ENCODE peak calls at places on chromosomes 13 and 19, in six cellular contexts. W is tibial nerve, Q is activated B cell treated with CpG ODN at 0.5 μM for 24 hours, I is neural crest cell, S is H1, E is fibroblast of pulmonary artery. T is an unnamed sample.
A peak's percentile ranks its signal among the peaks of the same experiment; 100 is the strongest.

GRCh38 chr13:76992548-76993001 is 694 bp downstream of the CLN5 start:
- DNase-seq in Q (peak; percentile 23), E (peak; percentile 27), S (no peak), W (no peak), I (no peak), T (no peak)

GRCh38 chr13:76885203-76886004 is 801 bp downstream of the KCTD12 start:
- DNase-seq in I (peak; percentile 40), W (peak; percentile 68), S (peak; percentile 13), Q (peak; percentile 57), E (peak; percentile 84), T (peak; percentile 38)

GRCh38 chr13:68490594-68490993 is 1260.5 kb upstream of the PCDH9 start:
- DNase-seq in Q (no peak), W (no peak), S (no peak), I (no peak), E (no peak), T (no peak)

GRCh38 chr19:29489182-29489951 is 36.4 kb upstream of the VSTM2B start:
- DNase-seq in W (no peak), I (no peak), E (no peak), S (no peak), Q (no peak), T (no peak)

GRCh38 chr13:56317839-56318238 is 822.9 kb upstream of the PRR20A start:
- DNase-seq in W (no peak), I (no peak), S (no peak), E (no peak), Q (no peak), T (no peak)

GRCh38 chr19:15640294-15640903 is at the start of gene CYP4F3:
- DNase-seq in I (no peak), Q (no peak), S (no peak), E (no peak), W (peak; percentile 62), T (no peak)

GRCh38 chr19:38252935-38253691 is 3.1 kb downstream of the PPP1R14A start:
- DNase-seq in I (no peak), E (peak; percentile 33), S (no peak), Q (peak; percentile 62), W (no peak), T (no peak)

GRCh38 chr19:7605490-7606222 is 10.0 kb downstream of the CAMSAP3 start:
- DNase-seq in S (peak; percentile 65), Q (no peak), I (no peak), W (no peak), E (peak; percentile 31), T (no peak)

GRCh38 chr19:45782820-45783785 is 813 bp upstream of the DMPK start:
- DNase-seq in S (no peak), I (no peak), W (no peak), E (peak; percentile 57), Q (no peak), T (no peak)

GRCh38 chr13:50990540-50991506 is 81.2 kb downstream of the RNASEH2B start:
- DNase-seq in E (peak; percentile 67), Q (no peak), S (no peak), I (peak; percentile 46), W (peak; percentile 49), T (no peak)

GRCh38 chr13:28922341-28922740 is 102.2 kb downstream of the MTUS2 start:
- DNase-seq in W (no peak), S (no peak), I (no peak), E (no peak), Q (no peak), T (no peak)

GRCh38 chr13:59360108-59360507 is 803.6 kb downstream of the DIAPH3 start:
- DNase-seq in S (no peak), Q (no peak), I (no peak), W (no peak), E (peak; percentile 57), T (no peak)

GRCh38 chr19:34733266-34733825 is 697 bp upstream of the ZNF181 start:
- DNase-seq in W (peak; percentile 16), E (no peak), I (no peak), Q (no peak), S (peak; percentile 17), T (peak; percentile 15)

GRCh38 chr19:35601971-35602370 is 10.6 kb upstream of the HAUS5 start:
- DNase-seq in Q (no peak), S (no peak), E (no peak), I (no peak), W (no peak), T (no peak)

GRCh38 chr13:109778102-109778542 is 8.3 kb downstream of the IRS2 start:
- DNase-seq in S (no peak), Q (no peak), I (no peak), W (no peak), E (no peak), T (no peak)

GRCh38 chr13:91664036-91664435 is 265.6 kb downstream of the GPC5 start:
- DNase-seq in E (no peak), I (no peak), Q (no peak), W (no peak), S (no peak), T (no peak)

GRCh38 chr13:26664942-26665341 is 95.6 kb downstream of the GPR12 start:
- DNase-seq in S (no peak), W (no peak), I (no peak), E (no peak), Q (no peak), T (no peak)

GRCh38 chr13:31914843-31915242 is 116.7 kb upstream of the FRY start:
- DNase-seq in S (no peak), Q (no peak), W (no peak), E (no peak), I (no peak), T (no peak)

GRCh38 chr19:37654833-37655688 is at the start of gene ZFP30:
- DNase-seq in I (peak; percentile 84), S (no peak), E (peak; percentile 60), W (peak; percentile 63), Q (peak; percentile 73), T (peak; percentile 88)

GRCh38 chr19:51460164-51460992 is 2.1 kb upstream of the SIGLEC8 start:
- DNase-seq in I (no peak), Q (no peak), S (no peak), W (no peak), E (peak; percentile 12), T (no peak)

GRCh38 chr19:47609885-47610545 is 1.1 kb downstream of the BICRA start:
- DNase-seq in I (peak; percentile 57), Q (peak; percentile 29), E (peak; percentile 47), W (no peak), S (no peak), T (peak; percentile 36)

GRCh38 chr19:9917322-9917721 is 19.0 kb downstream of the OLFM2 start:
- DNase-seq in I (peak; percentile 28), S (no peak), E (peak; percentile 47), Q (no peak), W (no peak), T (no peak)

GRCh38 chr13:41613471-41613870 is 156.1 kb downstream of the RGCC start:
- DNase-seq in S (no peak), W (no peak), Q (no peak), E (no peak), I (no peak), T (no peak)

GRCh38 chr13:100520936-100521765 is 67.4 kb downstream of the GGACT start:
- DNase-seq in I (peak; percentile 14), S (no peak), W (no peak), Q (no peak), E (no peak), T (no peak)

GRCh38 chr19:2805261-2805900 is 14.3 kb upstream of the ZNF554 start:
- DNase-seq in I (no peak), S (no peak), Q (no peak), E (no peak), W (no peak), T (no peak)

DNA sequence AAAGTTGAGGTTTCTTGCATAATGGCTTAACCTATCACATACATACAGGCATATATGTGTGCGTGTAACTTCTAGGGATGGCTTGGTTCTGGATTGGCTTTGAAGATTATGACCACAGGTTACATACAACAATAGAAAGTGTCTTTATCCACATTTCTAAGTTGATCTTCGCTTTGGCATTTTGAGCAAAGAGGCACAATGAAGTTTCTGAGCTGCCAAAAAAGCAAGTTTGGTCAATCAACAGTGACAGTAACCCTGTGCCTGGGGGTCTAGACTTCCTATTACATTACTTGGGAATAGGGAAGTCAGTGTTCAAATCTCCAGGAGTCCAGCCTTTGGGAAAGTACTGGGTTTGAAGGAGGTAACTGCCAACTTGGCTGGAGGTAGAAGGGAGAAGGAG is 3.1 kb upstream of the SOX1 start:
- DNase-seq in I (no peak), Q (no peak), W (no peak), E (no peak), S (no peak), T (no peak)
- TF ChIP-seq CTCF in I (no peak), Q (no peak), W (no peak), E (no peak), S (no peak), T (no peak)

GRCh38 chr19:18496980-18497256 is 25.0 kb downstream of the ELL start:
- DNase-seq in I (no peak), E (no peak), S (no peak), W (no peak), Q (no peak), T (no peak)

GRCh38 chr19:18493440-18494266 is 28.2 kb downstream of the ELL start:
- DNase-seq in I (no peak), W (no peak), E (no peak), S (no peak), Q (no peak), T (no peak)

GRCh38 chr19:18494267-18494607 is 27.6 kb downstream of the ELL start:
- DNase-seq in E (no peak), I (no peak), W (no peak), S (no peak), Q (no peak), T (no peak)

GRCh38 chr19:18495204-18495911 is 26.5 kb downstream of the ELL start:
- DNase-seq in S (no peak), Q (no peak), W (no peak), I (no peak), E (no peak), T (no peak)

DNA sequence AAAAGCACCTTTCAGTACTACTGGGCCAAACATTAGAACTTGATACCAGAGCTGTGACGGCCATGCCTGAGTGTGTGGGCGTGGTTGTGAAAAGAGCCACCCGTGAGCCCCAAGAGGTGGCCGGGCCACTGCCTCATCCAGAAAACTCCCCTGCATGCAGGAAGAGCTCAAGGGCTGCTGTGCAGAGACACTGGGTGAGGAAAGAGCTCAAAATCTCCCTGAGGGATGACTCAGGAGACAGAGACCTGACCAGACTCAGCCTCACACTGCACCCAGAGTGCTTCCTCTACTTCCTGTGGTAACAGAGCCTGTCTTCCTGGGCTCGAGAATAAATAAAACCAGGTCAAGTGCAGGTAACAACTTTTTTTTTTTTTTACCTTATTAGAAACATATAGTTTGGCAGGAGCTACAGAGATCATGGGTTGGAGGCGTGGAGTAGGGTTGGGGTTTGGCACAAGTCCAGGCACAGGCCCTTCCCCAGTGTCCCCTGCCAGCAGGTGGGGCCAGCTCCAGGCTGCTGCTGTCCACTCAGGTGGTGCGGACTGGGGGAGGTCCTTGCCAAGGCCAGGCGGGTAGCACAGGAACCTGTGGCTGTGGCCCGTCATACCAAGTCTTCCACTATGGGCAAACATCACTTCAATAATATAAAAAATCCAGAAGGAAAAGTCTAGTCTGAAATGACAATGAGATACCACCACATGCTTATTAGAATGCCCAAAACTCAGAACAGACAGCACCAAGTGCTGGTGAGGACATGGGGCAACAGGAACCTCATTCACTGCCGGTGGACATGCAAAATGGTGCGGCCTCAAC is 25.5 kb downstream of the ELL start:
- DNase-seq in S (no peak), I (no peak), E (peak; percentile 51), Q (no peak), W (no peak), T (no peak)
- TF ChIP-seq CTCF in S (no peak), I (no peak), E (no peak), Q (no peak), W (no peak), T (no peak)

GRCh38 chr13:48993150-48993549 is 17.4 kb downstream of the FNDC3A start:
- DNase-seq in Q (no peak), S (no peak), E (no peak), I (no peak), W (no peak), T (no peak)
- TF ChIP-seq CTCF in Q (no peak), S (no peak), E (no peak), I (no peak), W (no peak), T (no peak)

GRCh38 chr13:83589816-83590215 is 292.5 kb downstream of the SLITRK1 start:
- DNase-seq in W (no peak), S (no peak), Q (no peak), E (no peak), I (no peak), T (no peak)
- TF ChIP-seq CTCF in W (no peak), S (no peak), Q (no peak), E (no peak), I (no peak), T (no peak)

T was measured in progenitor cell of endocrine pancreas.